ENCODE peak calls at places on chromosomes 13 and 19, in nine cellular contexts. O is OCI-LY7, A is epithelial cell of esophagus, V is tibial nerve, R is fibroblast of mammary gland, X is choroid plexus epithelial cell, U is neural progenitor cell, C is IMR-90, M is hepatocyte. B is an unnamed sample.

GRCh38 chr13:63435668-63436275 is 2020.1 kb upstream of the PCDH20 start:
- DNase-seq in O (no peak), A (peak; percentile 71), V (no peak), R (peak; percentile 99), X (peak; percentile 100), U (no peak), C (peak; percentile 100), M (peak; percentile 8), B (peak; percentile 99)

GRCh38 chr19:11737964-11738745 is 591 bp downstream of the ZNF823 start:
- DNase-seq in O (peak; percentile 57), A (peak; percentile 33), V (peak; percentile 32), R (peak; percentile 4), X (peak; percentile 18), U (peak; percentile 71), C (peak; percentile 12), M (peak; percentile 85), B (peak; percentile 2)

GRCh38 chr13:109778102-109778542 is 8.3 kb downstream of the IRS2 start:
- DNase-seq in O (no peak), A (peak; percentile 83), V (no peak), R (peak; percentile 63), X (peak; percentile 66), U (peak; percentile 29), C (peak; percentile 39), M (peak; percentile 23), B (peak; percentile 65)

GRCh38 chr13:110233181-110233641 is 73.7 kb downstream of the COL4A1 start:
- DNase-seq in O (no peak), A (no peak), V (peak; percentile 75), R (peak; percentile 98), X (peak; percentile 92), U (no peak), C (peak; percentile 91), M (no peak), B (peak; percentile 66)

GRCh38 chr13:77751513-77752456 is 54.3 kb downstream of the SLAIN1 start:
- DNase-seq in O (peak; percentile 67), A (peak; percentile 53), V (no peak), R (peak; percentile 58), X (peak; percentile 71), U (peak; percentile 62), C (peak; percentile 37), M (peak; percentile 65), B (peak; percentile 62)

GRCh38 chr13:50144473-50145160 is 129.4 kb downstream of the KCNRG start:
- DNase-seq in O (no peak), A (no peak), V (no peak), R (no peak), X (peak; percentile 13), U (no peak), C (no peak), M (no peak), B (no peak)

GRCh38 chr19:32498641-32499200 is 82.3 kb upstream of the PDCD5 start:
- DNase-seq in O (no peak), A (no peak), V (no peak), R (peak; percentile 2), X (no peak), U (no peak), C (no peak), M (no peak), B (peak; percentile 6)

GRCh38 chr13:79781829-79782540 is 301.0 kb downstream of the NDFIP2 start:
- DNase-seq in O (no peak), A (no peak), V (no peak), R (no peak), X (no peak), U (no peak), C (peak; percentile 55), M (no peak), B (no peak)

GRCh38 chr13:112066624-112067004 is 335 bp upstream of the SOX1 start:
- DNase-seq in O (no peak), A (peak; percentile 17), V (no peak), R (no peak), X (no peak), U (peak; percentile 94), C (no peak), M (peak; percentile 47), B (peak; percentile 58)

GRCh38 chr13:112065521-112065866 is 1.5 kb upstream of the SOX1 start:
- DNase-seq in O (no peak), A (no peak), V (no peak), R (no peak), X (no peak), U (no peak), C (no peak), M (no peak), B (no peak)

GRCh38 chr13:112067121-112067741 is at the start of gene SOX1:
- DNase-seq in O (no peak), A (no peak), V (no peak), R (no peak), X (no peak), U (peak; percentile 87), C (no peak), M (no peak), B (peak; percentile 15)

GRCh38 chr13:112064222-112064621 is 2.7 kb upstream of the SOX1 start:
- DNase-seq in O (no peak), A (no peak), V (no peak), R (no peak), X (no peak), U (no peak), C (no peak), M (no peak), B (no peak)

DNA sequence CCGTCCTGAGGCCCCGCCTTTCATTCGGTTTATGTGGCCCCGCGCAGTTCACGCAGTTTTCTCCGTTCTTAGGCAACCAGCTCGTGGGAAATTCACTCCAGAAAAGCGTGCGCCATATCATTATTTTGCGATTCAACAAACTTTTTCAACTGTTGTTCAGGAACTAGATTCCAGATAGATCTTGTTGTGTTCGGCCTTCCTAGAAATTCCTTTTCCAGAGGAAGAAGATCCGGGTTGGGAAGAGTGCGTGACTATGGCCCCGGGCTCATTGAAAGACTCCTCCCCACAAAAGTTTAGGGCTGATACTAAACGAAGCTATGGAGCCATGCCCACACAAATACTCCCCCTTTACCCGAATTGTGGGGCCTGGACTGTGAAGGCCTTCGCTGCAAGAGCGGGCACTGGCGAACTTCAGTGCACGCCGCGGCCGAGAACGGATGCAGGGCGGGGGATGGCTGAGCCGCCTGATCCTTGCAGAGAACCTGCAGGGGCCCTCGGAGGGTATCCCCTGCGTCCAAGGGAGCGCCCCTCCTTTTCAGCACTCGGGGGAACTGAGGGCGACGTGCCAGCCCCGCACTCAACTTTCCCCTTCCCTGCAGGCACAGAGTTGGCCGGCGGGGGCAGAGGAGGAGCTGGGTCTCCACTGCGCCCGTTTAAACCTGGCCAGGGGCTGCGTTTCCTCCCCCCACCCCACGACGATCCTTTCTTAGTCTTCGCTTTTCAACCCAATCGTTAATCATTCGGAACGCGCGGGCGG is 904 bp upstream of the SOX1 start:
- DNase-seq in O (no peak), A (no peak), V (no peak), R (no peak), X (no peak), U (peak; percentile 45), C (no peak), M (no peak), B (no peak)
- H3K4me3 ChIP-seq in O (no peak overlapping the region), A (no peak overlapping the region), V (peak overlapping the region; percentile 15), R (no peak overlapping the region), X (no peak overlapping the region), U (peak overlapping the region; percentile 56), C (no peak overlapping the region), M (no peak overlapping the region), B (peak overlapping the region; percentile 20)

GRCh38 chr13:73092831-73093230 is 34.0 kb downstream of the KLF5 start:
- DNase-seq in O (no peak), A (no peak), V (no peak), R (no peak), X (peak; percentile 21), U (no peak), C (no peak), M (no peak), B (no peak)

GRCh38 chr13:73088332-73088935 is 29.6 kb downstream of the KLF5 start:
- DNase-seq in O (no peak), A (no peak), V (no peak), R (no peak), X (no peak), U (no peak), C (no peak), M (no peak), B (no peak)

GRCh38 chr13:73090812-73091187 is 32.0 kb downstream of the KLF5 start:
- DNase-seq in O (no peak), A (no peak), V (no peak), R (no peak), X (no peak), U (no peak), C (no peak), M (no peak), B (no peak)

GRCh38 chr13:73089216-73089615 is 30.4 kb downstream of the KLF5 start:
- DNase-seq in O (no peak), A (no peak), V (no peak), R (no peak), X (no peak), U (no peak), C (no peak), M (no peak), B (no peak)

DNA sequence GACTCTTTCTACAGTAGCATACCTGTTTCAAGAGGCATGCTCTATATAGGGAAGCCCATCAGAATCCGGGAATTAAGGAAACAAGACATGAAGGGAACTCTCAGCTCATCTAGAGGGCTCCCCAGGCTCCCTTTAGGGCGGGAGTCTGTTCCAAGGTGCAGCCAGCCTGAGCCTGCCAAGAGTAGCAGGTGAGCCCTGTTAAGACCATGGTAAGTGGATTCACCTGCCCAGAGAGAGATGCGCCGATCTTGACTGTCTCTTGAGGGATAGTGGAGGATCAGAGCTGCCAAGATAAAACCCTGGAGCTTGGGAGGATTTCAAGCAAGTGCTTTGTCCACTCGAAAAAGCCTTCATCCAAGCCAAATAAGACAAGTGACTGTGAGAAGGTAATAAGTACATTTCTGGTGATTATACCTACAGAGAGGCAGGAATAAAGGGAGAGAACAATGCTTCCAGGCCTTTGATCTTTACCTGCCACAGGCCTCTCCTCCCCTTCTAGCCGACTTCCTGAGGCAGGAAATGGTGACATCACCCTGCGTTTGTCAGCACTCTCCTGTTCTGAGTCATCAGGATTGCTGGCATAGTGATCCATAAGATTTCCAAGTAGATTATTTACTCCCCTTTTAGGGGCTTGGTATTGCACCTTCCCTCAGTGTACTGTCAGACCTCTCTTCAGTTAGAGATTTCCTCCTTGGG is 31.5 kb downstream of the KLF5 start:
- DNase-seq in O (no peak), A (peak; percentile 97), V (no peak), R (peak; percentile 80), X (peak; percentile 75), U (no peak), C (peak; percentile 91), M (peak; percentile 80), B (peak; percentile 83)
- TF ChIP-seq CTCF in O (no peak), A (no peak), V (no peak), R (no peak), X (no peak), U (no peak), C (no peak), M (no peak), B (no peak)

DNA sequence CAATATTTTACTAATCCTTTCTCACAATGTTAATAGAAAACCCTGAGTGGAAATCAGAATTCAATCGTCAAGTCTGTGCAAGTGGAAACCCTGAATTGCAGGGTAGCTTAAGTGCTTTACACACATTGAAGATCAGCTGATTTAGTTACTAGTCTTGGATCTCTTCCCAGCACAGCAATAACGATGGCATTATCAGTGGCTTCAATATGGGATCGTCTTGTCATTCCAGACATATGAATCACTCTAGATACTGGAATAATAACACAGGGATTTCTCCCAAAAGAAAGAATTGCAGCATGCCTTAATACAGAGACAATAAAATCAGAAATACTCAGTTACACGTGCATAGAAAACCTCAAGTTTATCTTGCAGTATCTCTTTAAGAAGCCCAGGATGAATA is 12.6 kb upstream of the METTL21C start:
- DNase-seq in O (no peak), A (peak; percentile 85), V (no peak), R (peak; percentile 91), X (peak; percentile 90), U (no peak), C (peak; percentile 94), M (no peak), B (peak; percentile 87)
- H3K4me3 ChIP-seq in O (no peak overlapping the region), A (no peak overlapping the region), V (no peak overlapping the region), R (no peak overlapping the region), X (no peak overlapping the region), U (no peak overlapping the region), C (no peak overlapping the region), M (no peak overlapping the region), B (no peak overlapping the region)

DNA sequence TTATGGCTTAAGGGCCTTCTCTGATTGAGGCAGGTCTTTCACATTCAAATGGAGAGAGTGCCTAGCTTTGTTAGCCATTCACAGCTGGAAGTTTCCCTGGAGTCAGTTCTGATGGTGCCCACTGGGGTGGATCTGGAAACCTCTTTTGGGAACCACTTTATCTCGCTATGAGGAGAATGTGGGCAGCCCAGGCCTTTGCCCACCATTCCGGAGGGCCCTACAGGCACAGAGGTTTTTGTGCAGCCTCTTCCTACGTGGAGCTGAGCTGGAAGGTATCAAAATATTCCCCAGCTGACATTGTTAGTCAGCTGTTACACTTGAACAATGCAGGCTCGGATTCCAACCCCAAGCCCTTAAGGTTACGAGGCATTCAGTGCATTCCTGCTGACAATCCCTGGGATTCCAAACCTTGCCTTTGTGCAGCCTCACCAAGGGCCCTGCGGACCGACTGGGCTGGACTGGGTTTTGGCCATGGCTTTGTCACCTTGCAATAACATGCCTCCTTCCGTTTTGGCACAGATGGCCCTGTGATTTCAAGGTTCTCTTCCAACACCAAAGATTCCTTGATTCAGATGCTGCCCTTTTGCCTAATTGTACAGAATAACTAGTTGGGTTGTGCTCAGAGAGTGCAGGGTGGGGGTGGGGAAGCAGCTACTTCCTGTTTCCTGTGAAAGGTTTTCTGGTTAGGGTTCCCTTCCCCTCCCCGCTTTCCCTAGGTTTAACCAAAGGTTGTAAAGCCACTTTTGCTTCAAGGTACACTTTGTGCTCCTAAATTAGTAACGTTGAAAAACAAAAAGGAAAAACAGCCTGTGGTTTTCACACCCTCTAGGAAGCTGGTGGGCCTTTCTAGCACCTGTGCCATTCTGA is 27.1 kb downstream of the SAE1 start:
- DNase-seq in O (peak; percentile 31), A (peak; percentile 43), V (no peak), R (peak; percentile 49), X (peak; percentile 79), U (peak; percentile 62), C (peak; percentile 72), M (peak; percentile 26), B (peak; percentile 74)
- TF ChIP-seq CTCF in O (no peak), A (no peak), V (peak; percentile 8), R (no peak), X (no peak), U (no peak), C (no peak), M (no peak), B (peak; percentile 11)

B was measured in astrocyte of the spinal cord.